ENCODE peak calls at places on chromosomes 5 and 9, in five cellular contexts. B, W, H, N and C are unnamed samples.

GRCh38 chr5:125257057-125257970 is 510.9 kb upstream of the ZNF608 start:
- DNase-seq in W (no peak), H (no peak), B (no peak), N (no peak), C (peak; percentile 12)

GRCh38 chr9:115262477-115262876 is 144.5 kb upstream of the TNC start:
- DNase-seq in N (no peak), B (peak; percentile 81), W (peak; percentile 65), H (no peak), C (peak; percentile 68)

GRCh38 chr9:21770877-21771560 is 31.4 kb upstream of the MTAP start:
- DNase-seq in N (no peak), B (no peak), H (no peak), W (peak; percentile 93), C (peak; percentile 90)

GRCh38 chr5:176737001-176737745 is 73.2 kb upstream of the UNC5A start:
- DNase-seq in W (no peak), N (no peak), B (peak; percentile 6), H (no peak), C (no peak)

GRCh38 chr9:33443047-33443446 is 4.3 kb downstream of the AQP3 start:
- DNase-seq in B (no peak), W (peak; percentile 37), H (no peak), N (peak; percentile 69), C (peak; percentile 44)

GRCh38 chr5:120405291-120405864 is 58.7 kb upstream of the PRR16 start:
- DNase-seq in B (no peak), W (peak; percentile 89), N (peak; percentile 37), H (no peak), C (peak; percentile 92)

GRCh38 chr9:82957526-82958379 is 105.2 kb downstream of the RASEF start:
- DNase-seq in W (no peak), H (no peak), B (no peak), N (no peak), C (no peak)

GRCh38 chr9:28668158-28668557 is 1094.9 kb upstream of the C9orf72 start:
- DNase-seq in H (no peak), W (no peak), N (no peak), B (no peak), C (no peak)

GRCh38 chr9:32928145-32928763 is 73.2 kb downstream of the APTX start:
- DNase-seq in N (peak; percentile 41), W (peak; percentile 44), H (no peak), B (no peak), C (peak; percentile 35)

GRCh38 chr5:89399553-89399952 is 516.6 kb upstream of the MEF2C start:
- DNase-seq in B (no peak), N (peak; percentile 22), W (peak; percentile 62), H (no peak), C (peak; percentile 65)

GRCh38 chr5:158414333-158414762 is 555.4 kb upstream of the CLINT1 start:
- DNase-seq in B (no peak), H (peak; percentile 62), W (peak; percentile 3), N (no peak), C (peak; percentile 20)

GRCh38 chr5:58094031-58094430 is 365.9 kb downstream of the PLK2 start:
- DNase-seq in B (no peak), N (no peak), H (no peak), W (peak; percentile 29), C (peak; percentile 11)

GRCh38 chr5:117262607-117263131 is 688.0 kb upstream of the SEMA6A start:
- DNase-seq in N (no peak), B (no peak), W (peak; percentile 14), H (no peak), C (no peak)

GRCh38 chr5:28523887-28524637 is 1485.7 kb upstream of the CDH9 start:
- DNase-seq in W (peak; percentile 86), B (no peak), N (no peak), H (peak; percentile 7), C (peak; percentile 77)

GRCh38 chr9:16344343-16344742 is 526.1 kb downstream of the BNC2 start:
- DNase-seq in H (peak; percentile 39), W (peak; percentile 95), N (no peak), B (no peak), C (peak; percentile 98)

GRCh38 chr5:132447196-132447595 is 43.4 kb downstream of the IRF1 start:
- DNase-seq in B (no peak), W (no peak), H (no peak), N (no peak), C (no peak)

GRCh38 chr9:89549031-89549644 is 51.2 kb upstream of the SEMA4D start:
- DNase-seq in N (peak; percentile 88), H (peak; percentile 86), B (peak; percentile 83), W (peak; percentile 64), C (peak; percentile 58)

GRCh38 chr9:7799934-7800285 is 332 bp upstream of the DMAC1 start:
- DNase-seq in B (no peak), N (no peak), W (no peak), H (no peak), C (no peak)

GRCh38 chr9:129337287-129338140 is 159.5 kb upstream of the IER5L start:
- DNase-seq in N (no peak), B (no peak), H (no peak), W (no peak), C (no peak)

GRCh38 chr5:42309865-42310264 is 113.4 kb upstream of the GHR start:
- DNase-seq in H (no peak), N (no peak), B (no peak), W (peak; percentile 60), C (peak; percentile 10)

GRCh38 chr9:136482046-136482792 is 621 bp downstream of the SEC16A start:
- DNase-seq in B (no peak), N (peak; percentile 68), W (peak; percentile 54), H (peak; percentile 29), C (peak; percentile 47)

GRCh38 chr5:170311856-170312405 is 14.4 kb upstream of the LCP2 start:
- DNase-seq in B (no peak), W (no peak), N (no peak), H (no peak), C (no peak)

GRCh38 chr5:43840424-43841232 is 237.6 kb downstream of the NNT start:
- DNase-seq in B (no peak), H (no peak), W (peak; percentile 22), N (no peak), C (peak; percentile 53)

GRCh38 chr5:43150748-43151147 is 30.0 kb downstream of the ZNF131 start:
- DNase-seq in N (no peak), W (no peak), H (no peak), B (no peak), C (no peak)

GRCh38 chr9:122261469-122261881 is 3.2 kb downstream of the RBM18 start:
- DNase-seq in H (peak; percentile 47), W (peak; percentile 95), N (peak; percentile 58), B (peak; percentile 77), C (peak; percentile 72)

GRCh38 chr5:179887095-179887494 is 20.6 kb downstream of the TBC1D9B start:
- DNase-seq in N (no peak), H (no peak), W (no peak), B (no peak), C (no peak)

GRCh38 chr9:131537946-131538345 is 6.9 kb upstream of the UCK1 start:
- DNase-seq in N (no peak), W (no peak), H (no peak), B (no peak), C (no peak)

GRCh38 chr9:19788614-19789271 is at the start of gene SLC24A2:
- DNase-seq in N (no peak), H (no peak), W (peak; percentile 4), B (no peak), C (no peak)
- TF ChIP-seq CTCF in N (no peak), H (no peak), W (no peak), B (no peak), C (no peak)

GRCh38 chr5:141420855-141421488 is at the start of gene PCDHGA11:
- DNase-seq in N (peak; percentile 72), B (no peak), W (peak; percentile 77), H (peak; percentile 53), C (peak; percentile 80)
- H3K4me3 ChIP-seq in N (peak within 1 kb of the TSS; percentile 61), B (peak within 1 kb of the TSS; percentile 14), W (peak within 1 kb of the TSS; percentile 54), H (peak within 1 kb of the TSS; percentile 32), C (peak within 1 kb of the TSS; percentile 59)

GRCh38 chr9:109117856-109118801 is 1.6 kb downstream of the TMEM245 start:
- DNase-seq in B (no peak), N (peak; percentile 87), H (no peak), W (peak; percentile 93), C (peak; percentile 95)
- TF ChIP-seq CTCF in B (no peak), N (no peak), H (no peak), W (no peak), C (no peak)

GRCh38 chr5:67578011-67578410 is 381.4 kb upstream of the CD180 start:
- DNase-seq in B (no peak), N (no peak), W (peak; percentile 5), H (no peak), C (peak; percentile 2)

GRCh38 chr5:67575087-67575486 is 378.5 kb upstream of the CD180 start:
- DNase-seq in B (no peak), H (no peak), W (no peak), N (no peak), C (no peak)

GRCh38 chr5:67577424-67577823 is 380.8 kb upstream of the CD180 start:
- DNase-seq in W (peak; percentile 57), H (no peak), B (no peak), N (no peak), C (peak; percentile 74)

GRCh38 chr5:67581203-67581602 is 384.6 kb upstream of the CD180 start:
- DNase-seq in H (no peak), W (peak; percentile 73), B (no peak), N (peak; percentile 4), C (peak; percentile 86)

GRCh38 chr5:67576112-67576511 is 379.5 kb upstream of the CD180 start:
- DNase-seq in B (no peak), N (no peak), W (no peak), H (no peak), C (no peak)
- H3K4me3 ChIP-seq in B (no peak overlapping the region), N (no peak overlapping the region), W (no peak overlapping the region), H (no peak overlapping the region), C (no peak overlapping the region)

DNA sequence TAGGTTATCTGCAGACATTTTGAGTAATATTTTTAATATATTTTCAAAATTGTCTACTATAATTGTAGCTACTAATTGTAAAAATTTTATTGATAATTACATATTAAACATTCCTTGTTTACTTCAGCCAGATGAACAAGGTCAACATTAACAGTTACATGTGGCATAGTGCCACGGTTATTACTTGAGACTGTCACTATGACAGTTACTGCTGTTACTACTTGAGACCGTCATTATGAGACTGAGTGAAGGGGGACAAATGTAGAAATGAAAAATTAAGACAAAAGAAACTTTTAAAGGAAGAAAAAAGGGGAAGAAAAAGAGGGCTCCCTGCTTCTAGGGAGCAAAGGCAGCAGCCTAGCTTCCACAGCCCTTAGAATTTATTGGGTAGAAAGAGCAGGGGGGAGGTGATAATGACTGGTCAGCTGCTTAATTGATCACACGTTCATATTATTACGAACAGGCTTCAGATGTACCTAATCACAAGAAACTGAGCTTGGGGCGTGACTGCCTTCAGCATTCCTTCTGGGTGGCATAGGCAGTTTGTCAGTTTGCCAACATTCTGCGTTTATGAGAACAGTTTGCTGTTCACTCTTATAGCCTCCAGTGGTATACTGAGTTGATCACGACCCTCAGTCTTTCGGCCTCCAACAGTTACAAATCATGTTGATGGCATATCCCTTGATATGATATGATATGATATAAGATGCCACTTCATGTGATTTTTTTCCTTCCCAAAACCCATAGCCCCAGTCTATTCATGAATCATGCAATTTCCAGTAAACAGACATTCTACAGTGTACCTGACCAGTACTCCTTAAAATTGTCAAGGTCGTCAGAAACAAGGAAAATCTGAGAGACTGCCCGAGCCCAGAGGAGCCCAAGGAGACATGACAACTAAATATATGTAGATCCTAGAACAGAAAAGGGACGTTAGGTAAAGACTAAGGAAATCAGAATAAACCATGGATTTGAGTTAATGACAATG is 13.1 kb downstream of the MARCHF6 start:
- DNase-seq in N (no peak), B (no peak), H (no peak), W (peak; percentile 75), C (peak; percentile 48)
- TF ChIP-seq CTCF in N (no peak), B (no peak), H (no peak), W (no peak), C (no peak)

GRCh38 chr5:1264211-1264610 is 30.7 kb downstream of the TERT start:
- DNase-seq in N (no peak), H (no peak), B (no peak), W (no peak), C (no peak)
- H3K4me3 ChIP-seq in N (no peak overlapping the region), H (no peak overlapping the region), B (no peak overlapping the region), W (no peak overlapping the region), C (no peak overlapping the region)